ENCODE peak calls at places on chromosomes 5 and 9, in six cellular contexts. G is AG08396; S is KBM-7; C is activated naive CD4-positive, alpha-beta T cell treated with anti-CD3 and anti-CD28 coated beads, Interleukin-2, amount 50 U/mL, for 72 hours; A is WERI-Rb-1; H is stimulated activated CD4-positive, alpha-beta T cell treated with anti-CD3 and anti-CD28 coated beads, Interleukin-1b, Interleukin-23, amount 100 ng/mL, for 1 hour. M is an unnamed sample.

GRCh38 chr5:132103969-132104391 is 30.4 kb downstream of the CSF2 start:
- DNase-seq in G (no peak), S (no peak), C (peak; percentile 55), A (no peak), H (no peak), M (peak; percentile 14)

GRCh38 chr5:5159282-5160108 is 19.4 kb downstream of the ADAMTS16 start:
- DNase-seq in G (no peak), S (no peak), C (no peak), A (no peak), H (no peak), M (no peak)

GRCh38 chr9:90344013-90344412 is 298.6 kb downstream of the DIRAS2 start:
- DNase-seq in G (no peak), S (no peak), C (no peak), A (no peak), H (no peak), M (no peak)

GRCh38 chr5:84113246-84114118 is 271.2 kb downstream of the EDIL3 start:
- DNase-seq in G (no peak), S (no peak), C (no peak), A (peak; percentile 26), H (no peak), M (no peak)

GRCh38 chr5:154394328-154394727 is 51.5 kb upstream of the SAP30L start:
- DNase-seq in G (no peak), S (no peak), C (no peak), A (no peak), H (no peak), M (no peak)

GRCh38 chr9:99192786-99193465 is 28.8 kb downstream of the ALG2 start:
- DNase-seq in G (peak; percentile 25), S (no peak), C (no peak), A (no peak), H (no peak), M (no peak)

GRCh38 chr5:80069918-80070318 is 34.8 kb downstream of the THBS4 start:
- DNase-seq in G (no peak), S (no peak), C (no peak), A (no peak), H (no peak), M (no peak)

GRCh38 chr5:172952034-172952511 is 7.2 kb upstream of the RPL26L1 start:
- DNase-seq in G (peak; percentile 49), S (no peak), C (no peak), A (no peak), H (no peak), M (no peak)

GRCh38 chr9:113623851-113624485 is 160.4 kb downstream of the RGS3 start:
- DNase-seq in G (no peak), S (no peak), C (no peak), A (no peak), H (no peak), M (no peak)

GRCh38 chr9:70563437-70564204 is 149.2 kb upstream of the KLF9 start:
- DNase-seq in G (peak; percentile 42), S (peak; percentile 92), C (peak; percentile 69), A (no peak), H (no peak), M (no peak)

GRCh38 chr5:58043607-58043945 is 416.3 kb downstream of the PLK2 start:
- DNase-seq in G (no peak), S (no peak), C (no peak), A (no peak), H (no peak), M (no peak)

GRCh38 chr5:179475211-179475840 is 75.0 kb upstream of the RUFY1 start:
- DNase-seq in G (no peak), S (no peak), C (no peak), A (no peak), H (no peak), M (no peak)

GRCh38 chr9:93264338-93265125 is 80.6 kb downstream of the WNK2 start:
- DNase-seq in G (no peak), S (no peak), C (peak; percentile 34), A (no peak), H (no peak), M (no peak)

GRCh38 chr9:117745598-117745997 is 41.4 kb downstream of the TLR4 start:
- DNase-seq in G (no peak), S (no peak), C (no peak), A (no peak), H (no peak), M (no peak)

GRCh38 chr5:72516916-72517315 is 9.7 kb upstream of the ZNF366 start:
- DNase-seq in G (no peak), S (no peak), C (no peak), A (no peak), H (no peak), M (no peak)

GRCh38 chr5:123095694-123096120 is 6.7 kb downstream of the PRDM6 start:
- DNase-seq in G (no peak), S (no peak), C (no peak), A (no peak), H (no peak), M (no peak)

GRCh38 chr5:67793418-67793817 is 422.1 kb upstream of the PIK3R1 start:
- DNase-seq in G (no peak), S (no peak), C (no peak), A (no peak), H (no peak), M (no peak)

GRCh38 chr5:157913575-157913974 is 54.6 kb upstream of the CLINT1 start:
- DNase-seq in G (no peak), S (no peak), C (no peak), A (peak; percentile 12), H (no peak), M (no peak)

GRCh38 chr5:135139397-135140134 is 105.5 kb upstream of the PITX1 start:
- DNase-seq in G (peak; percentile 87), S (peak; percentile 25), C (no peak), A (no peak), H (no peak), M (no peak)

GRCh38 chr5:122498163-122498562 is 186.1 kb downstream of the SNCAIP start:
- DNase-seq in G (peak; percentile 21), S (no peak), C (no peak), A (peak; percentile 57), H (no peak), M (no peak)

GRCh38 chr5:97797994-97798451 is 615.0 kb upstream of the RIOK2 start:
- DNase-seq in G (no peak), S (no peak), C (no peak), A (no peak), H (no peak), M (peak; percentile 6)

GRCh38 chr5:105963856-105964255 is 1706.9 kb downstream of the EFNA5 start:
- DNase-seq in G (no peak), S (no peak), C (no peak), A (no peak), H (no peak), M (peak; percentile 66)

GRCh38 chr9:16784002-16784401 is 86.5 kb downstream of the BNC2 start:
- DNase-seq in G (no peak), S (no peak), C (no peak), A (no peak), H (no peak), M (no peak)

GRCh38 chr9:26656003-26656940 is 236.3 kb downstream of the CAAP1 start:
- DNase-seq in G (peak; percentile 32), S (peak; percentile 83), C (no peak), A (peak; percentile 16), H (no peak), M (peak; percentile 10)

GRCh38 chr9:109817146-109817845 is 37.3 kb downstream of the PALM2AKAP2 start:
- DNase-seq in G (no peak), S (no peak), C (no peak), A (no peak), H (no peak), M (no peak)

GRCh38 chr9:110040788-110041187 is 167.2 kb downstream of the C9orf152 start:
- DNase-seq in G (peak; percentile 71), S (no peak), C (no peak), A (no peak), H (no peak), M (no peak)

GRCh38 chr5:172559004-172559932 is 81.8 kb upstream of the NEURL1B start:
- DNase-seq in G (peak; percentile 81), S (no peak), C (no peak), A (no peak), H (no peak), M (no peak)

GRCh38 chr9:79256691-79257213 is 315.0 kb upstream of the TLE4 start:
- DNase-seq in G (peak; percentile 20), S (no peak), C (no peak), A (peak; percentile 90), H (no peak), M (no peak)

GRCh38 chr5:87127956-87128687 is 139.6 kb upstream of the RASA1 start:
- DNase-seq in G (no peak), S (no peak), C (no peak), A (no peak), H (no peak), M (no peak)

GRCh38 chr5:127076730-127077129 is 3.4 kb upstream of the C5orf63 start:
- DNase-seq in G (no peak), S (no peak), C (no peak), A (no peak), H (no peak), M (peak; percentile 87)

GRCh38 chr5:40754381-40755092 is 1.2 kb downstream of the TTC33 start:
- DNase-seq in G (peak; percentile 22), S (no peak), C (no peak), A (no peak), H (no peak), M (peak; percentile 75)

GRCh38 chr5:180139731-180140626 is 68.4 kb upstream of the RNF130 start:
- DNase-seq in G (no peak), S (no peak), C (no peak), A (no peak), H (no peak), M (no peak)

GRCh38 chr5:58330781-58331180 is 129.1 kb downstream of the PLK2 start:
- DNase-seq in G (no peak), S (no peak), C (no peak), A (no peak), H (no peak), M (no peak)

GRCh38 chr5:179974946-179975712 is 67.4 kb upstream of the TBC1D9B start:
- DNase-seq in G (no peak), S (peak; percentile 77), C (no peak), A (peak; percentile 64), H (no peak), M (peak; percentile 33)

GRCh38 chr9:23663946-23664345 is 162.1 kb downstream of the ELAVL2 start:
- DNase-seq in G (no peak), S (no peak), C (no peak), A (no peak), H (no peak), M (no peak)

GRCh38 chr9:7169717-7170348 is 412.1 kb downstream of the KDM4C start:
- DNase-seq in G (no peak), S (no peak), C (no peak), A (no peak), H (no peak), M (no peak)